ENCODE peak calls at places on chromosomes 12 and 14, in six cellular contexts. One of them, this sample, is unnamed.
A peak's percentile ranks its signal among the peaks of the same experiment; 100 is the strongest.

GRCh38 chr12:52691076-52691764 is 11.0 kb upstream of the KRT1 start:
- DNase-seq in stimulated activated CD4-positive, alpha-beta T cell treated with anti-CD3 and anti-CD28 coated beads, Interleukin-2, amount 100 ng/mL, for 48 hours: peak; percentile 33
- DNase-seq in heart left ventricle: no peak
- DNase-seq in LoVo: no peak
- DNase-seq in body of pancreas: no peak
- DNase-seq in thyroid gland: peak; percentile 18
- DNase-seq in this sample: peak; percentile 56

GRCh38 chr12:88145567-88146347 is 3.6 kb downstream of the TMTC3 start:
- DNase-seq in heart left ventricle: no peak
- DNase-seq in thyroid gland: no peak
- DNase-seq in body of pancreas: no peak
- DNase-seq in LoVo: no peak
- DNase-seq in stimulated activated CD4-positive, alpha-beta T cell treated with anti-CD3 and anti-CD28 coated beads, Interleukin-2, amount 100 ng/mL, for 48 hours: no peak
- DNase-seq in this sample: no peak

GRCh38 chr14:53409974-53410373 is 256.9 kb upstream of the DDHD1 start:
- DNase-seq in heart left ventricle: no peak
- DNase-seq in stimulated activated CD4-positive, alpha-beta T cell treated with anti-CD3 and anti-CD28 coated beads, Interleukin-2, amount 100 ng/mL, for 48 hours: no peak
- DNase-seq in body of pancreas: no peak
- DNase-seq in thyroid gland: no peak
- DNase-seq in LoVo: no peak
- DNase-seq in this sample: no peak

GRCh38 chr14:35818346-35819115 is 7.6 kb upstream of the BRMS1L start:
- DNase-seq in body of pancreas: peak; percentile 51
- DNase-seq in thyroid gland: peak; percentile 31
- DNase-seq in heart left ventricle: no peak
- DNase-seq in LoVo: peak; percentile 47
- DNase-seq in stimulated activated CD4-positive, alpha-beta T cell treated with anti-CD3 and anti-CD28 coated beads, Interleukin-2, amount 100 ng/mL, for 48 hours: no peak
- DNase-seq in this sample: peak; percentile 16

GRCh38 chr14:53608369-53608768 is 348.3 kb downstream of the BMP4 start:
- DNase-seq in thyroid gland: no peak
- DNase-seq in stimulated activated CD4-positive, alpha-beta T cell treated with anti-CD3 and anti-CD28 coated beads, Interleukin-2, amount 100 ng/mL, for 48 hours: no peak
- DNase-seq in LoVo: peak; percentile 94
- DNase-seq in body of pancreas: no peak
- DNase-seq in heart left ventricle: no peak
- DNase-seq in this sample: no peak

GRCh38 chr12:43836455-43836989 is 641 bp downstream of the TMEM117 start:
- DNase-seq in LoVo: peak; percentile 19
- DNase-seq in heart left ventricle: no peak
- DNase-seq in thyroid gland: peak; percentile 18
- DNase-seq in stimulated activated CD4-positive, alpha-beta T cell treated with anti-CD3 and anti-CD28 coated beads, Interleukin-2, amount 100 ng/mL, for 48 hours: no peak
- DNase-seq in body of pancreas: peak; percentile 22
- DNase-seq in this sample: no peak

GRCh38 chr12:128178551-128178950 is 88.4 kb upstream of the TMEM132C start:
- DNase-seq in heart left ventricle: no peak
- DNase-seq in LoVo: no peak
- DNase-seq in thyroid gland: no peak
- DNase-seq in stimulated activated CD4-positive, alpha-beta T cell treated with anti-CD3 and anti-CD28 coated beads, Interleukin-2, amount 100 ng/mL, for 48 hours: no peak
- DNase-seq in body of pancreas: no peak
- DNase-seq in this sample: no peak

GRCh38 chr14:26276757-26277156 is 321.1 kb downstream of the NOVA1 start:
- DNase-seq in stimulated activated CD4-positive, alpha-beta T cell treated with anti-CD3 and anti-CD28 coated beads, Interleukin-2, amount 100 ng/mL, for 48 hours: no peak
- DNase-seq in body of pancreas: no peak
- DNase-seq in heart left ventricle: no peak
- DNase-seq in thyroid gland: no peak
- DNase-seq in LoVo: no peak
- DNase-seq in this sample: no peak

GRCh38 chr12:110920324-110920910 is at the start of gene MYL2:
- DNase-seq in LoVo: no peak
- DNase-seq in thyroid gland: no peak
- DNase-seq in stimulated activated CD4-positive, alpha-beta T cell treated with anti-CD3 and anti-CD28 coated beads, Interleukin-2, amount 100 ng/mL, for 48 hours: no peak
- DNase-seq in body of pancreas: no peak
- DNase-seq in heart left ventricle: peak; percentile 84
- DNase-seq in this sample: no peak

GRCh38 chr14:58701156-58701555 is 63.4 kb downstream of the DACT1 start:
- DNase-seq in stimulated activated CD4-positive, alpha-beta T cell treated with anti-CD3 and anti-CD28 coated beads, Interleukin-2, amount 100 ng/mL, for 48 hours: no peak
- DNase-seq in heart left ventricle: no peak
- DNase-seq in LoVo: no peak
- DNase-seq in body of pancreas: no peak
- DNase-seq in thyroid gland: no peak
- DNase-seq in this sample: no peak

GRCh38 chr14:89445252-89445973 is 28.4 kb upstream of the FOXN3 start:
- DNase-seq in thyroid gland: no peak
- DNase-seq in stimulated activated CD4-positive, alpha-beta T cell treated with anti-CD3 and anti-CD28 coated beads, Interleukin-2, amount 100 ng/mL, for 48 hours: peak; percentile 29
- DNase-seq in heart left ventricle: no peak
- DNase-seq in LoVo: no peak
- DNase-seq in body of pancreas: no peak
- DNase-seq in this sample: peak; percentile 39

GRCh38 chr14:38073641-38074040 is 134.1 kb upstream of the SSTR1 start:
- DNase-seq in stimulated activated CD4-positive, alpha-beta T cell treated with anti-CD3 and anti-CD28 coated beads, Interleukin-2, amount 100 ng/mL, for 48 hours: no peak
- DNase-seq in heart left ventricle: no peak
- DNase-seq in LoVo: no peak
- DNase-seq in body of pancreas: no peak
- DNase-seq in thyroid gland: no peak
- DNase-seq in this sample: no peak

GRCh38 chr14:105841022-105842009 is 314.9 kb downstream of the TMEM121 start:
- DNase-seq in heart left ventricle: no peak
- DNase-seq in stimulated activated CD4-positive, alpha-beta T cell treated with anti-CD3 and anti-CD28 coated beads, Interleukin-2, amount 100 ng/mL, for 48 hours: no peak
- DNase-seq in LoVo: no peak
- DNase-seq in thyroid gland: no peak
- DNase-seq in body of pancreas: peak; percentile 5
- DNase-seq in this sample: no peak

GRCh38 chr12:124466200-124467128 is 100.9 kb downstream of the NCOR2 start:
- DNase-seq in LoVo: no peak
- DNase-seq in body of pancreas: no peak
- DNase-seq in thyroid gland: no peak
- DNase-seq in heart left ventricle: peak; percentile 70
- DNase-seq in stimulated activated CD4-positive, alpha-beta T cell treated with anti-CD3 and anti-CD28 coated beads, Interleukin-2, amount 100 ng/mL, for 48 hours: peak; percentile 77
- DNase-seq in this sample: peak; percentile 91

GRCh38 chr14:77120771-77121743 is 20.5 kb downstream of the ZDHHC22 start:
- DNase-seq in heart left ventricle: no peak
- DNase-seq in LoVo: no peak
- DNase-seq in stimulated activated CD4-positive, alpha-beta T cell treated with anti-CD3 and anti-CD28 coated beads, Interleukin-2, amount 100 ng/mL, for 48 hours: no peak
- DNase-seq in thyroid gland: peak; percentile 50
- DNase-seq in body of pancreas: no peak
- DNase-seq in this sample: peak; percentile 56

GRCh38 chr14:54681819-54682261 is 114.9 kb downstream of the SAMD4A start:
- DNase-seq in LoVo: peak; percentile 42
- DNase-seq in heart left ventricle: no peak
- DNase-seq in thyroid gland: no peak
- DNase-seq in stimulated activated CD4-positive, alpha-beta T cell treated with anti-CD3 and anti-CD28 coated beads, Interleukin-2, amount 100 ng/mL, for 48 hours: no peak
- DNase-seq in body of pancreas: no peak
- DNase-seq in this sample: no peak

GRCh38 chr12:6230321-6231110 is 30.3 kb downstream of the CD9 start:
- DNase-seq in heart left ventricle: peak; percentile 56
- DNase-seq in body of pancreas: peak; percentile 52
- DNase-seq in thyroid gland: peak; percentile 68
- DNase-seq in LoVo: no peak
- DNase-seq in stimulated activated CD4-positive, alpha-beta T cell treated with anti-CD3 and anti-CD28 coated beads, Interleukin-2, amount 100 ng/mL, for 48 hours: peak; percentile 44
- DNase-seq in this sample: peak; percentile 78

GRCh38 chr12:123363743-123364531 is 710 bp downstream of the SBNO1 start:
- DNase-seq in thyroid gland: peak; percentile 29
- DNase-seq in LoVo: peak; percentile 26
- DNase-seq in heart left ventricle: peak; percentile 26
- DNase-seq in stimulated activated CD4-positive, alpha-beta T cell treated with anti-CD3 and anti-CD28 coated beads, Interleukin-2, amount 100 ng/mL, for 48 hours: peak; percentile 13
- DNase-seq in body of pancreas: peak; percentile 37
- DNase-seq in this sample: peak; percentile 40

GRCh38 chr14:22220427-22220826 is 368.6 kb downstream of the DAD1 start:
- DNase-seq in heart left ventricle: no peak
- DNase-seq in LoVo: no peak
- DNase-seq in stimulated activated CD4-positive, alpha-beta T cell treated with anti-CD3 and anti-CD28 coated beads, Interleukin-2, amount 100 ng/mL, for 48 hours: no peak
- DNase-seq in thyroid gland: no peak
- DNase-seq in body of pancreas: no peak
- DNase-seq in this sample: no peak

GRCh38 chr14:34616360-34616759 is 13.6 kb downstream of the SNX6 start:
- DNase-seq in thyroid gland: no peak
- DNase-seq in stimulated activated CD4-positive, alpha-beta T cell treated with anti-CD3 and anti-CD28 coated beads, Interleukin-2, amount 100 ng/mL, for 48 hours: no peak
- DNase-seq in LoVo: no peak
- DNase-seq in body of pancreas: no peak
- DNase-seq in heart left ventricle: no peak
- DNase-seq in this sample: no peak

GRCh38 chr12:69751476-69751875 is 12.8 kb downstream of the RAB3IP start:
- DNase-seq in LoVo: no peak
- DNase-seq in body of pancreas: no peak
- DNase-seq in heart left ventricle: no peak
- DNase-seq in stimulated activated CD4-positive, alpha-beta T cell treated with anti-CD3 and anti-CD28 coated beads, Interleukin-2, amount 100 ng/mL, for 48 hours: no peak
- DNase-seq in thyroid gland: no peak
- DNase-seq in this sample: no peak

GRCh38 chr14:103597623-103598372 is 31.2 kb upstream of the KLC1 start:
- DNase-seq in stimulated activated CD4-positive, alpha-beta T cell treated with anti-CD3 and anti-CD28 coated beads, Interleukin-2, amount 100 ng/mL, for 48 hours: no peak
- DNase-seq in heart left ventricle: peak; percentile 33
- DNase-seq in body of pancreas: no peak
- DNase-seq in thyroid gland: no peak
- DNase-seq in LoVo: no peak
- DNase-seq in this sample: no peak

GRCh38 chr12:130764475-130765185 is 48.5 kb upstream of the RIMBP2 start:
- DNase-seq in thyroid gland: no peak
- DNase-seq in LoVo: peak; percentile 26
- DNase-seq in stimulated activated CD4-positive, alpha-beta T cell treated with anti-CD3 and anti-CD28 coated beads, Interleukin-2, amount 100 ng/mL, for 48 hours: peak; percentile 43
- DNase-seq in heart left ventricle: no peak
- DNase-seq in body of pancreas: no peak
- DNase-seq in this sample: peak; percentile 45

GRCh38 chr12:601976-602699 is 61.1 kb downstream of the NINJ2 start:
- DNase-seq in heart left ventricle: no peak
- DNase-seq in thyroid gland: no peak
- DNase-seq in stimulated activated CD4-positive, alpha-beta T cell treated with anti-CD3 and anti-CD28 coated beads, Interleukin-2, amount 100 ng/mL, for 48 hours: no peak
- DNase-seq in body of pancreas: no peak
- DNase-seq in LoVo: no peak
- DNase-seq in this sample: no peak

GRCh38 chr12:47758834-47759690 is at the start of gene RAPGEF3:
- DNase-seq in stimulated activated CD4-positive, alpha-beta T cell treated with anti-CD3 and anti-CD28 coated beads, Interleukin-2, amount 100 ng/mL, for 48 hours: peak; percentile 62
- DNase-seq in body of pancreas: peak; percentile 88
- DNase-seq in heart left ventricle: peak; percentile 89
- DNase-seq in thyroid gland: peak; percentile 96
- DNase-seq in LoVo: peak; percentile 91
- DNase-seq in this sample: peak; percentile 77

GRCh38 chr12:92149563-92149962 is 3.9 kb upstream of the BTG1 start:
- DNase-seq in stimulated activated CD4-positive, alpha-beta T cell treated with anti-CD3 and anti-CD28 coated beads, Interleukin-2, amount 100 ng/mL, for 48 hours: no peak
- DNase-seq in heart left ventricle: no peak
- DNase-seq in LoVo: no peak
- DNase-seq in body of pancreas: no peak
- DNase-seq in thyroid gland: no peak
- DNase-seq in this sample: no peak

GRCh38 chr14:44567997-44568396 is 60.9 kb upstream of the FSCB start:
- DNase-seq in heart left ventricle: no peak
- DNase-seq in stimulated activated CD4-positive, alpha-beta T cell treated with anti-CD3 and anti-CD28 coated beads, Interleukin-2, amount 100 ng/mL, for 48 hours: no peak
- DNase-seq in thyroid gland: no peak
- DNase-seq in body of pancreas: no peak
- DNase-seq in LoVo: no peak
- DNase-seq in this sample: no peak

GRCh38 chr14:26190644-26191043 is 407.2 kb downstream of the NOVA1 start:
- DNase-seq in body of pancreas: no peak
- DNase-seq in stimulated activated CD4-positive, alpha-beta T cell treated with anti-CD3 and anti-CD28 coated beads, Interleukin-2, amount 100 ng/mL, for 48 hours: no peak
- DNase-seq in thyroid gland: no peak
- DNase-seq in LoVo: no peak
- DNase-seq in heart left ventricle: no peak
- DNase-seq in this sample: no peak

GRCh38 chr14:95485222-95485819 is 31.1 kb downstream of the SYNE3 start:
- DNase-seq in stimulated activated CD4-positive, alpha-beta T cell treated with anti-CD3 and anti-CD28 coated beads, Interleukin-2, amount 100 ng/mL, for 48 hours: no peak
- DNase-seq in LoVo: no peak
- DNase-seq in body of pancreas: no peak
- DNase-seq in heart left ventricle: no peak
- DNase-seq in thyroid gland: no peak
- DNase-seq in this sample: no peak

GRCh38 chr12:79982371-79983062 is 47.6 kb upstream of the PPP1R12A start:
- DNase-seq in stimulated activated CD4-positive, alpha-beta T cell treated with anti-CD3 and anti-CD28 coated beads, Interleukin-2, amount 100 ng/mL, for 48 hours: no peak
- DNase-seq in heart left ventricle: no peak
- DNase-seq in body of pancreas: no peak
- DNase-seq in thyroid gland: no peak
- DNase-seq in LoVo: no peak
- DNase-seq in this sample: no peak

GRCh38 chr12:75542942-75543341 is 31.5 kb upstream of the KRR1 start:
- DNase-seq in LoVo: no peak
- DNase-seq in body of pancreas: no peak
- DNase-seq in heart left ventricle: no peak
- DNase-seq in thyroid gland: no peak
- DNase-seq in stimulated activated CD4-positive, alpha-beta T cell treated with anti-CD3 and anti-CD28 coated beads, Interleukin-2, amount 100 ng/mL, for 48 hours: no peak
- DNase-seq in this sample: no peak

GRCh38 chr12:96171905-96172304 is 22.3 kb upstream of the ELK3 start:
- DNase-seq in LoVo: peak; percentile 23
- DNase-seq in thyroid gland: peak; percentile 70
- DNase-seq in body of pancreas: no peak
- DNase-seq in heart left ventricle: no peak
- DNase-seq in stimulated activated CD4-positive, alpha-beta T cell treated with anti-CD3 and anti-CD28 coated beads, Interleukin-2, amount 100 ng/mL, for 48 hours: no peak
- DNase-seq in this sample: no peak

GRCh38 chr14:45251912-45252311 is 1.1 kb downstream of the MIS18BP1 start:
- DNase-seq in stimulated activated CD4-positive, alpha-beta T cell treated with anti-CD3 and anti-CD28 coated beads, Interleukin-2, amount 100 ng/mL, for 48 hours: no peak
- DNase-seq in heart left ventricle: no peak
- DNase-seq in thyroid gland: no peak
- DNase-seq in body of pancreas: no peak
- DNase-seq in LoVo: peak; percentile 36
- DNase-seq in this sample: no peak

GRCh38 chr12:122336015-122336946 is 70.0 kb upstream of the VPS33A start:
- DNase-seq in thyroid gland: peak; percentile 30
- DNase-seq in body of pancreas: peak; percentile 24
- DNase-seq in heart left ventricle: no peak
- DNase-seq in LoVo: peak; percentile 54
- DNase-seq in stimulated activated CD4-positive, alpha-beta T cell treated with anti-CD3 and anti-CD28 coated beads, Interleukin-2, amount 100 ng/mL, for 48 hours: peak; percentile 40
- DNase-seq in this sample: peak; percentile 56

GRCh38 chr14:104066719-104067118 is 18.8 kb upstream of the ASPG start:
- DNase-seq in body of pancreas: no peak
- DNase-seq in LoVo: no peak
- DNase-seq in thyroid gland: no peak
- DNase-seq in stimulated activated CD4-positive, alpha-beta T cell treated with anti-CD3 and anti-CD28 coated beads, Interleukin-2, amount 100 ng/mL, for 48 hours: no peak
- DNase-seq in heart left ventricle: no peak
- DNase-seq in this sample: no peak

GRCh38 chr14:55780156-55780946 is 200.3 kb downstream of the KTN1 start:
- DNase-seq in body of pancreas: peak; percentile 73
- DNase-seq in thyroid gland: peak; percentile 63
- DNase-seq in LoVo: peak; percentile 70
- DNase-seq in heart left ventricle: peak; percentile 40
- DNase-seq in stimulated activated CD4-positive, alpha-beta T cell treated with anti-CD3 and anti-CD28 coated beads, Interleukin-2, amount 100 ng/mL, for 48 hours: no peak
- DNase-seq in this sample: no peak

GRCh38 chr14:63852817-63853730 is at the start of gene SYNE2:
- DNase-seq in body of pancreas: peak; percentile 82
- DNase-seq in stimulated activated CD4-positive, alpha-beta T cell treated with anti-CD3 and anti-CD28 coated beads, Interleukin-2, amount 100 ng/mL, for 48 hours: peak; percentile 79
- DNase-seq in thyroid gland: peak; percentile 85
- DNase-seq in LoVo: peak; percentile 85
- DNase-seq in heart left ventricle: peak; percentile 87
- DNase-seq in this sample: peak; percentile 91

This sample was measured in activated T-cell treated with anti-CD3 and anti-CD28 coated beads, Interleukin-2, amount 50 U/mL, for 72 hours.